ENCODE peak calls at places on chromosomes 6 and 20, in seven cellular contexts. B, K, Y, D, L, X and J are unnamed samples.

GRCh38 chr20:5848711-5849505 is 98.7 kb downstream of the SHLD1 start:
- DNase-seq in B (peak; percentile 74), K (no peak), Y (no peak), D (no peak), L (no peak), X (no peak), J (no peak)

GRCh38 chr20:13029687-13030510 is 21.1 kb downstream of the SPTLC3 start:
- DNase-seq in B (peak; percentile 84), K (peak; percentile 15), Y (peak; percentile 55), D (peak; percentile 90), L (no peak), X (no peak), J (no peak)

GRCh38 chr6:164109770-164110140 is 695.2 kb downstream of the QKI start:
- DNase-seq in B (peak; percentile 63), K (peak; percentile 63), Y (no peak), D (no peak), L (no peak), X (peak; percentile 33), J (no peak)

GRCh38 chr6:27617046-27617687 is 144.3 kb upstream of the ZNF184 start:
- DNase-seq in B (peak; percentile 42), K (no peak), Y (no peak), D (peak; percentile 25), L (no peak), X (no peak), J (no peak)

GRCh38 chr6:128759901-128760300 is 123.0 kb upstream of the LAMA2 start:
- DNase-seq in B (no peak), K (no peak), Y (no peak), D (no peak), L (no peak), X (no peak), J (no peak)

GRCh38 chr6:27825025-27825823 is 87.0 kb downstream of the OR2B2 start:
- DNase-seq in B (no peak), K (no peak), Y (no peak), D (no peak), L (no peak), X (no peak), J (no peak)

GRCh38 chr20:21510414-21510971 is 3.4 kb downstream of the NKX2-2 start:
- DNase-seq in B (no peak), K (no peak), Y (no peak), D (peak; percentile 76), L (no peak), X (no peak), J (no peak)

GRCh38 chr6:169571123-169571962 is 130.5 kb downstream of the WDR27 start:
- DNase-seq in B (peak; percentile 37), K (no peak), Y (peak; percentile 2), D (no peak), L (no peak), X (no peak), J (no peak)

GRCh38 chr6:15244605-15245360 is 1.1 kb upstream of the JARID2 start:
- DNase-seq in B (peak; percentile 89), K (peak; percentile 87), Y (no peak), D (peak; percentile 88), L (peak; percentile 38), X (peak; percentile 82), J (peak; percentile 75)

GRCh38 chr6:79608334-79609224 is 22.6 kb upstream of the SH3BGRL2 start:
- DNase-seq in B (no peak), K (no peak), Y (no peak), D (no peak), L (no peak), X (no peak), J (no peak)

GRCh38 chr6:23013776-23014175 is 444.4 kb downstream of the HDGFL1 start:
- DNase-seq in B (no peak), K (no peak), Y (no peak), D (no peak), L (no peak), X (no peak), J (no peak)

GRCh38 chr6:149725785-149726184 is 7.9 kb upstream of the LATS1 start:
- DNase-seq in B (no peak), K (no peak), Y (no peak), D (no peak), L (no peak), X (no peak), J (no peak)

GRCh38 chr6:119966484-119966883 is 616.9 kb upstream of the MAN1A1 start:
- DNase-seq in B (no peak), K (no peak), Y (no peak), D (no peak), L (no peak), X (no peak), J (no peak)

GRCh38 chr6:169933839-169934698 is 182.6 kb downstream of the ERMARD start:
- DNase-seq in B (peak; percentile 52), K (peak; percentile 72), Y (no peak), D (peak; percentile 82), L (no peak), X (peak; percentile 52), J (no peak)

GRCh38 chr6:56173228-56173627 is 74.2 kb downstream of the COL21A1 start:
- DNase-seq in B (no peak), K (no peak), Y (no peak), D (no peak), L (no peak), X (no peak), J (no peak)

GRCh38 chr6:1439349-1439748 is 50.0 kb downstream of the FOXF2 start:
- DNase-seq in B (peak; percentile 33), K (no peak), Y (no peak), D (peak; percentile 60), L (no peak), X (no peak), J (no peak)

GRCh38 chr6:30234361-30234760 is 21.2 kb upstream of the TRIM26 start:
- DNase-seq in B (peak; percentile 30), K (no peak), Y (no peak), D (no peak), L (no peak), X (no peak), J (no peak)

GRCh38 chr6:161038229-161039003 is 46.8 kb downstream of the MAP3K4 start:
- DNase-seq in B (peak; percentile 78), K (peak; percentile 21), Y (peak; percentile 42), D (no peak), L (no peak), X (no peak), J (no peak)

GRCh38 chr6:34027445-34027936 is 118.4 kb downstream of the GRM4 start:
- DNase-seq in B (peak; percentile 38), K (peak; percentile 46), Y (no peak), D (no peak), L (peak; percentile 42), X (no peak), J (no peak)

GRCh38 chr6:138287144-138287955 is 69.1 kb upstream of the PBOV1 start:
- DNase-seq in B (peak; percentile 44), K (no peak), Y (peak; percentile 10), D (no peak), L (no peak), X (peak; percentile 75), J (no peak)

GRCh38 chr6:21587925-21588811 is 5.4 kb upstream of the SOX4 start:
- DNase-seq in B (peak; percentile 68), K (peak; percentile 51), Y (no peak), D (no peak), L (no peak), X (peak; percentile 40), J (peak; percentile 78)

GRCh38 chr6:21885532-21886089 is 292.1 kb downstream of the SOX4 start:
- DNase-seq in B (peak; percentile 88), K (peak; percentile 50), Y (no peak), D (no peak), L (no peak), X (no peak), J (peak; percentile 74)

GRCh38 chr6:143536461-143536865 is 24.9 kb upstream of the FUCA2 start:
- DNase-seq in B (peak; percentile 46), K (peak; percentile 28), Y (no peak), D (peak; percentile 86), L (no peak), X (peak; percentile 58), J (peak; percentile 74)

DNA sequence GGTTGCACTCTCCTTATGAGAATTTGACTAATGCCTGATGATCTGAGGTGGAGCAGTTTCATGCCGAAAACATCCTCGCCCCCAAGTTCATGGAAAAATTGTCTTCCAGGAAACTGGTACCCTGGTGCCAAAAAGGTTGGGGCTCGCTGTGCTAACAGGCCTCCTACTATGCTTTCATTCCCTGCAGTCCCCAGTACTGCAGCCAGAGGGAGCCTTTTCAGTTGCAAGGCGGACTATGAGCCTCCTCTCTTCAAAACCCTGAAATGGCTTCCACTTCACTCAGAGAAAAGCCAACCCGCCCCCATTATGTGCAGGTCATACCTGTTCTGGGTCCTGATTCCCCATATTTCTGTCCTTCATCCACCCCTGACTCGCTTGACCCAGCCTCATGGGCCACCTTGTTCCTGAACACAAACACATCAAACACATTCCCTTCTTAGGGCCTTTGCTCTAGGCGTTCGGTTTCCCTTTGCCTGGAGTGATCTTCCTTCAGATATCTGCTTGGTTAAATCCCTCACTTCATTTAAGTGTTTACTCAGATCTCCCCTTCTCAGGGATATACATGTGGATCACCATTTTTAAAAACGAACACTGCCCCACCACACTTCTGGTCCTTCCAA is 173.7 kb downstream of the PHACTR1 start:
- DNase-seq in B (no peak), K (no peak), Y (no peak), D (no peak), L (no peak), X (no peak), J (no peak)
- TF ChIP-seq CTCF in B (peak; percentile 49), K (no peak), Y (peak; percentile 72), D (peak; percentile 37), L (no peak), X (peak; percentile 41), J (peak; percentile 59)

DNA sequence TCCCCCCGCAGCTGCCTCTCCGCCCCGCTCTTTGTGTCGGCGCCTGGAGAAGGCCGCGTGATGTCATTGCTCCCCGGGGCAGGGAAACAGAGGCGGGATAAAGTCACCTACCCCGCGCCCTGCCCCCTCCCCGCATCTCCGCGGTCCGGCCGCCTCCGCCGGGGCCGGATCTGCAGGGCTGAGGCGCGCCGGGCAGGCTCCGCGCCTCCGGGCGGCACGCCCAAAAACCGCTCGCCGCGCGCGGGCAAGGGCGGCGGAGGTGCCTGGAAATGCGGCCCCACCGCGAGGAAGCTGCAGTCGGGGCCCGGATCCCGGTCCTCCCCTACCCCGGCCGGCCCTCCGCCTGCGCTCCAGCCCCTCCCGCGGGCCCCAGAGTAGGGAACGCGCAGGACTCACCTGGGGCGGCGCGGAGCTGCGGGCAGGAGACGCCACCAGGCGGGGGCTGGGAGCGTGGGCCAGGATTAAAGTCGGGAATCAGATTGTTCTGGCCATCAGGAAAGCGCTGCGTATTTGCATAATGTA is at the start of gene FAXC:
- DNase-seq in B (peak; percentile 25), K (no peak), Y (no peak), D (peak; percentile 85), L (no peak), X (peak; percentile 79), J (peak; percentile 78)
- TF ChIP-seq CTCF in B (no peak), K (peak; percentile 6), Y (peak; percentile 73), D (peak; percentile 33), L (no peak), X (no peak), J (peak; percentile 58)

DNA sequence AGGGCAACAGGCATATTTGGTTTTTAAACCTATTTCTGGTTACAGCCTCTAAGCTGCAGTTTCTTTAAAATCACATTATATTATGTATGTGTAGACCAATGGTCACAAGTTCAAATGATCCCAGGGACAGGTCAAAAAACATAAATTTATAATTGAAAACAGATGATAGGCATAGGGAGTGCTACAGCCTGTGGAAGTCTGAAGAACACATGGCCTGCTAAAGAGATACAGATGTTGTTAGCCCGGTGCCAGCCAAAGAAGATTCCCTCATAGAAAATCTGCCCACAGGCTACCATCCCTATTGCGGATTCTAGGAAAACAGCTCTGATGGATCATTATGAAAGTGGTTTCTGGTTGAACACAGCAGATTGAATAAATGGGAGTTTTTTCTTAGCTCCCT is 65.3 kb downstream of the NRSN1 start:
- DNase-seq in B (no peak), K (no peak), Y (no peak), D (no peak), L (no peak), X (no peak), J (no peak)
- TF ChIP-seq CTCF in B (no peak), K (no peak), Y (no peak), D (no peak), L (no peak), X (no peak), J (no peak)

GRCh38 chr6:132598473-132598872 is 8.9 kb upstream of the TAAR5 start:
- DNase-seq in B (peak; percentile 2), K (no peak), Y (no peak), D (no peak), L (no peak), X (no peak), J (no peak)
- TF ChIP-seq CTCF in B (peak; percentile 30), K (no peak), Y (peak; percentile 53), D (no peak), L (no peak), X (no peak), J (peak; percentile 69)